ENCODE peak calls at places on chromosomes 1 and 21, in eight cellular contexts. One of them, this sample, is unnamed.

GRCh38 chr1:21574464-21575151 is 65.4 kb downstream of the ALPL start:
- DNase-seq in GM06990: no peak
- DNase-seq in cardiac fibroblast: peak; percentile 87
- DNase-seq in SK-N-SH: no peak
- DNase-seq in ascending aorta: no peak
- DNase-seq in CD8-positive, alpha-beta T cell: no peak
- DNase-seq in CD8-positive, alpha-beta memory T cell: no peak
- DNase-seq in astrocyte of the spinal cord: peak; percentile 85
- DNase-seq in this sample: no peak

GRCh38 chr1:170415734-170416372 is 116.1 kb upstream of the GORAB start:
- DNase-seq in GM06990: no peak
- DNase-seq in cardiac fibroblast: peak; percentile 54
- DNase-seq in SK-N-SH: no peak
- DNase-seq in ascending aorta: no peak
- DNase-seq in CD8-positive, alpha-beta T cell: no peak
- DNase-seq in CD8-positive, alpha-beta memory T cell: no peak
- DNase-seq in astrocyte of the spinal cord: no peak
- DNase-seq in this sample: no peak

GRCh38 chr1:231419147-231419546 is 2.9 kb downstream of the EGLN1 start:
- DNase-seq in GM06990: no peak
- DNase-seq in cardiac fibroblast: no peak
- DNase-seq in SK-N-SH: no peak
- DNase-seq in ascending aorta: no peak
- DNase-seq in CD8-positive, alpha-beta T cell: no peak
- DNase-seq in CD8-positive, alpha-beta memory T cell: no peak
- DNase-seq in astrocyte of the spinal cord: no peak
- DNase-seq in this sample: no peak

GRCh38 chr1:96509944-96510343 is 211.6 kb upstream of the PTBP2 start:
- DNase-seq in GM06990: no peak
- DNase-seq in cardiac fibroblast: no peak
- DNase-seq in SK-N-SH: no peak
- DNase-seq in ascending aorta: no peak
- DNase-seq in CD8-positive, alpha-beta T cell: no peak
- DNase-seq in CD8-positive, alpha-beta memory T cell: no peak
- DNase-seq in astrocyte of the spinal cord: no peak
- DNase-seq in this sample: no peak

GRCh38 chr1:22447581-22448215 is 4.0 kb upstream of the ZBTB40 start:
- DNase-seq in GM06990: no peak
- DNase-seq in cardiac fibroblast: peak; percentile 74
- DNase-seq in SK-N-SH: peak; percentile 50
- DNase-seq in ascending aorta: no peak
- DNase-seq in CD8-positive, alpha-beta T cell: no peak
- DNase-seq in CD8-positive, alpha-beta memory T cell: no peak
- DNase-seq in astrocyte of the spinal cord: peak; percentile 56
- DNase-seq in this sample: no peak

GRCh38 chr1:47729685-47730084 is 267.5 kb downstream of the TRABD2B start:
- DNase-seq in GM06990: no peak
- DNase-seq in cardiac fibroblast: no peak
- DNase-seq in SK-N-SH: no peak
- DNase-seq in ascending aorta: no peak
- DNase-seq in CD8-positive, alpha-beta T cell: no peak
- DNase-seq in CD8-positive, alpha-beta memory T cell: no peak
- DNase-seq in astrocyte of the spinal cord: no peak
- DNase-seq in this sample: no peak

GRCh38 chr1:164707868-164708331 is 148.9 kb downstream of the PBX1 start:
- DNase-seq in GM06990: no peak
- DNase-seq in cardiac fibroblast: peak; percentile 85
- DNase-seq in SK-N-SH: no peak
- DNase-seq in ascending aorta: peak; percentile 39
- DNase-seq in CD8-positive, alpha-beta T cell: no peak
- DNase-seq in CD8-positive, alpha-beta memory T cell: no peak
- DNase-seq in astrocyte of the spinal cord: peak; percentile 62
- DNase-seq in this sample: no peak

GRCh38 chr21:28675265-28676041 is 317.2 kb downstream of the LTN1 start:
- DNase-seq in GM06990: no peak
- DNase-seq in cardiac fibroblast: peak; percentile 64
- DNase-seq in SK-N-SH: no peak
- DNase-seq in ascending aorta: no peak
- DNase-seq in CD8-positive, alpha-beta T cell: no peak
- DNase-seq in CD8-positive, alpha-beta memory T cell: no peak
- DNase-seq in astrocyte of the spinal cord: no peak
- DNase-seq in this sample: no peak

GRCh38 chr1:25017436-25018109 is 87.5 kb upstream of the RUNX3 start:
- DNase-seq in GM06990: no peak
- DNase-seq in cardiac fibroblast: no peak
- DNase-seq in SK-N-SH: no peak
- DNase-seq in ascending aorta: no peak
- DNase-seq in CD8-positive, alpha-beta T cell: no peak
- DNase-seq in CD8-positive, alpha-beta memory T cell: peak; percentile 26
- DNase-seq in astrocyte of the spinal cord: peak; percentile 62
- DNase-seq in this sample: no peak

GRCh38 chr1:67053535-67053784 is 488 bp downstream of the SLC35D1 start:
- DNase-seq in GM06990: no peak
- DNase-seq in cardiac fibroblast: no peak
- DNase-seq in SK-N-SH: peak; percentile 79
- DNase-seq in ascending aorta: no peak
- DNase-seq in CD8-positive, alpha-beta T cell: peak; percentile 41
- DNase-seq in CD8-positive, alpha-beta memory T cell: peak; percentile 26
- DNase-seq in astrocyte of the spinal cord: no peak
- DNase-seq in this sample: no peak

GRCh38 chr1:244067893-244068292 is 16.8 kb downstream of the ZBTB18 start:
- DNase-seq in GM06990: no peak
- DNase-seq in cardiac fibroblast: peak; percentile 6
- DNase-seq in SK-N-SH: no peak
- DNase-seq in ascending aorta: no peak
- DNase-seq in CD8-positive, alpha-beta T cell: no peak
- DNase-seq in CD8-positive, alpha-beta memory T cell: no peak
- DNase-seq in astrocyte of the spinal cord: no peak
- DNase-seq in this sample: no peak

GRCh38 chr1:90411155-90411554 is 305.9 kb downstream of the BARHL2 start:
- DNase-seq in GM06990: no peak
- DNase-seq in cardiac fibroblast: no peak
- DNase-seq in SK-N-SH: no peak
- DNase-seq in ascending aorta: no peak
- DNase-seq in CD8-positive, alpha-beta T cell: no peak
- DNase-seq in CD8-positive, alpha-beta memory T cell: no peak
- DNase-seq in astrocyte of the spinal cord: no peak
- DNase-seq in this sample: no peak

GRCh38 chr1:228154685-228155571 is 5.2 kb downstream of the GJC2 start:
- DNase-seq in GM06990: no peak
- DNase-seq in cardiac fibroblast: no peak
- DNase-seq in SK-N-SH: no peak
- DNase-seq in ascending aorta: no peak
- DNase-seq in CD8-positive, alpha-beta T cell: no peak
- DNase-seq in CD8-positive, alpha-beta memory T cell: no peak
- DNase-seq in astrocyte of the spinal cord: no peak
- DNase-seq in this sample: no peak

GRCh38 chr1:40823345-40823744 is 38.8 kb downstream of the CITED4 start:
- DNase-seq in GM06990: no peak
- DNase-seq in cardiac fibroblast: no peak
- DNase-seq in SK-N-SH: no peak
- DNase-seq in ascending aorta: no peak
- DNase-seq in CD8-positive, alpha-beta T cell: no peak
- DNase-seq in CD8-positive, alpha-beta memory T cell: no peak
- DNase-seq in astrocyte of the spinal cord: no peak
- DNase-seq in this sample: no peak

GRCh38 chr1:29121951-29122661 is 1.6 kb downstream of the TMEM200B start:
- DNase-seq in GM06990: no peak
- DNase-seq in cardiac fibroblast: no peak
- DNase-seq in SK-N-SH: peak; percentile 79
- DNase-seq in ascending aorta: no peak
- DNase-seq in CD8-positive, alpha-beta T cell: no peak
- DNase-seq in CD8-positive, alpha-beta memory T cell: no peak
- DNase-seq in astrocyte of the spinal cord: peak; percentile 64
- DNase-seq in this sample: no peak

GRCh38 chr1:197526736-197527371 is 248.4 kb downstream of the DENND1B start:
- DNase-seq in GM06990: no peak
- DNase-seq in cardiac fibroblast: peak; percentile 60
- DNase-seq in SK-N-SH: peak; percentile 4
- DNase-seq in ascending aorta: no peak
- DNase-seq in CD8-positive, alpha-beta T cell: no peak
- DNase-seq in CD8-positive, alpha-beta memory T cell: no peak
- DNase-seq in astrocyte of the spinal cord: peak; percentile 39
- DNase-seq in this sample: no peak

GRCh38 chr1:54398963-54399528 is 7.1 kb downstream of the SSBP3 start:
- DNase-seq in GM06990: no peak
- DNase-seq in cardiac fibroblast: no peak
- DNase-seq in SK-N-SH: no peak
- DNase-seq in ascending aorta: no peak
- DNase-seq in CD8-positive, alpha-beta T cell: no peak
- DNase-seq in CD8-positive, alpha-beta memory T cell: no peak
- DNase-seq in astrocyte of the spinal cord: no peak
- DNase-seq in this sample: no peak

DNA sequence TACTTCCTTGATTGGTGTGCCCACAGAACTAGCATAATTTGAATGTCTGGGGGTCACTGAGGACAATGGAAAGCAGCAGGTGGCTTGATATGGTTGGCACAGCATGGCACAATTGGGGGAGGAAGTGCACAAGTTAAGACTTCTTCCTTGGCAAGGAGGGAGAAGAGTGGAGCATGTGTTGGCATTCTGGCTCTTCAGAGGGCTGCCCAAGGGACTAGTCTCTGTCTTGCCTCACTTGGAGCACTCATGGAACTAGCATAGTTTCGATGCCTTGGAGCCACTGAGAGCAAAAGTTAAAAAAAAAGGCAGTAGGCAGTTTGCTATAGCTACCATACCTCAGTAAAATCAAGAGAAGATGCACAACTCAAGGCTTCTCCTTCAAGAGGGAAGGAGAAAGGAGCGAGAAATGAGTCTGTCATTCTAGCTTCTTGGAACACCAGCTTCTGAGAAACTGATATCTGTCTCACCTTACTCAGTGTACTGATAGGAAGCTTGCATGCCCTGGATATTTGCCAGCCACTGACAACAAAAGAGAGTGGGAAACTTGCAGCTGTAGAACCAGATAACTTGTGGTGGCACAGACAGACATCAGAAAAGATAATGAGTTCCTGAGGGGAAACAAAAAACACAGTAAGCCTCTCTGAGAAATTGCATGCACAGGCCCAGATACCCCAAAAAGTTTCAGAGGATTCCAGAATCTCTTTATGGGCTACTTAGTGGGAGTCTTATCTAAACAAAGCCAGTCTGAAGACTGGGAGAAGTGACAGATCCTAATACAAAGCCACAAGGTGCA is 207.5 kb upstream of the SAMSN1 start:
- DNase-seq in GM06990: no peak
- DNase-seq in cardiac fibroblast: no peak
- DNase-seq in SK-N-SH: no peak
- DNase-seq in ascending aorta: no peak
- DNase-seq in CD8-positive, alpha-beta T cell: no peak
- DNase-seq in CD8-positive, alpha-beta memory T cell: no peak
- DNase-seq in astrocyte of the spinal cord: no peak
- DNase-seq in this sample: no peak
- H3K4me3 ChIP-seq in GM06990: no peak overlapping the region
- H3K4me3 ChIP-seq in cardiac fibroblast: no peak overlapping the region
- H3K4me3 ChIP-seq in SK-N-SH: no peak overlapping the region
- H3K4me3 ChIP-seq in ascending aorta: no peak overlapping the region
- H3K4me3 ChIP-seq in CD8-positive, alpha-beta T cell: no peak overlapping the region
- H3K4me3 ChIP-seq in CD8-positive, alpha-beta memory T cell: no peak overlapping the region
- H3K4me3 ChIP-seq in astrocyte of the spinal cord: no peak overlapping the region
- H3K4me3 ChIP-seq in this sample: no peak overlapping the region

DNA sequence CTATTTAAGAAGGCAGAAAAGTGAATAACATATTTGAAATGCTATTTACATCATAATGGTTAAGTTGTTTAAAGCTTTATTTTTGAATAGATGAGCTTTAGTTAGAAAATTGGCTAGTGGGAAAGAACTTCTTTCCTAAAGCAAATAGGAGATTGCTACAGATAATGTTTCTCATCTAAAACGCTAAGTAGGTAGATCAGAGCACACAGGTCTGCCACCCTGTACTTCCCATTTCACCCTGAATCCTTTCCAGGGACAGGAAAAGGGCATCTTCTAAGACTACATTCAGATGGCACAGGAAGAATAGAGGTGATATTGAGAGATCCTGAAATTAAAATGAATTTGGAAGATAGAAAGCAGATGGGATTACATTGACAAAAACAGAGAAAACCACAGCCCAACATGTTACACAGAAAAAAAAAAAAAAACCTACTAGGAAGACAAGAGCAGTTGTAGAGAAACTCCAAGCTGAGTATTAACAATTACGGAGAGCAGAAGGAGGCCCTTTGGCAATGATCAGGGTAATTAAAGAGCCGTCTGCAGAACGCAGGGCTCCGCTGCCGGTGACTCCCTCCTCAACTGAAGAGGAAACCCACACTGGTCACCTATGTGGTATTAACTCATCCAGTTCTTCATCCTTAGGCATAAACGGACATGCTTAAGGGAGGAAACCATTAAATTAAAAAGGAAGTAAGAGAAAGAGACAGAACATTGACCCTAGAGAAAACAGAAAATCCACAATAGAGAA is 53.6 kb upstream of the MAP10 start:
- DNase-seq in GM06990: no peak
- DNase-seq in cardiac fibroblast: no peak
- DNase-seq in SK-N-SH: no peak
- DNase-seq in ascending aorta: no peak
- DNase-seq in CD8-positive, alpha-beta T cell: no peak
- DNase-seq in CD8-positive, alpha-beta memory T cell: no peak
- DNase-seq in astrocyte of the spinal cord: no peak
- DNase-seq in this sample: no peak
- H3K4me3 ChIP-seq in GM06990: no peak overlapping the region
- H3K4me3 ChIP-seq in cardiac fibroblast: no peak overlapping the region
- H3K4me3 ChIP-seq in SK-N-SH: no peak overlapping the region
- H3K4me3 ChIP-seq in ascending aorta: no peak overlapping the region
- H3K4me3 ChIP-seq in CD8-positive, alpha-beta T cell: no peak overlapping the region
- H3K4me3 ChIP-seq in CD8-positive, alpha-beta memory T cell: no peak overlapping the region
- H3K4me3 ChIP-seq in astrocyte of the spinal cord: no peak overlapping the region
- H3K4me3 ChIP-seq in this sample: no peak overlapping the region

DNA sequence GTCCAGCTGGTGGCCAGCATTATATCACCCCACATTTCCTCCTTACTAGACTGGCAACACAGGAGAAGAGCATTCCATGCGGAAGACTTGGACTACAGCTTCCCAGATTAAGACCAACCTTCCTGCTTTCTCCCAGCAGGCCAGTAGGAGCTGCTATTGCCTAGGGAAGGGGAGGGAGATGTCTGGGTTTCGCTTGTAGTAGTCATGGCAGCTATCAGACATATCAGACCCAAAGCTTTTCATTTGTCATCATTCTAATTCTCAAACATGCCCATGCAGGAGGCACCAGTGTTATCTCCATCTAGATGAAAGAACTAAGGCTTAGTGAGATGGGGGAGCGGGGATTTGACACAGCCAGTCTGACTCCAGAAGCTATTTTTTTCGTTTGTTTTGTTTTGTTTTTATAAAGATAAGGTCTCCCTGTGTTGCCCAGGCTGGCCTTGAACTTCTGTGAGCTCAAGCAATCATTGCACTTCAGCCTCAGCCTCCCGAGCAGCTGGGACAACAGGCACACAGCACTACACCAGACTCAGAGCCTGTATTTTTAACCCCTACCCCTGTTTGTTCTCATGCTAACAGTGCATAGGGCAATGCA is 4.5 kb downstream of the PLA2G2A start:
- DNase-seq in GM06990: no peak
- DNase-seq in cardiac fibroblast: peak; percentile 80
- DNase-seq in SK-N-SH: peak; percentile 86
- DNase-seq in ascending aorta: no peak
- DNase-seq in CD8-positive, alpha-beta T cell: no peak
- DNase-seq in CD8-positive, alpha-beta memory T cell: peak; percentile 6
- DNase-seq in astrocyte of the spinal cord: peak; percentile 62
- DNase-seq in this sample: no peak
- H3K4me3 ChIP-seq in GM06990: no peak overlapping the region
- H3K4me3 ChIP-seq in cardiac fibroblast: no peak overlapping the region
- H3K4me3 ChIP-seq in SK-N-SH: no peak overlapping the region
- H3K4me3 ChIP-seq in ascending aorta: no peak overlapping the region
- H3K4me3 ChIP-seq in CD8-positive, alpha-beta T cell: no peak overlapping the region
- H3K4me3 ChIP-seq in CD8-positive, alpha-beta memory T cell: no peak overlapping the region
- H3K4me3 ChIP-seq in astrocyte of the spinal cord: no peak overlapping the region
- H3K4me3 ChIP-seq in this sample: no peak overlapping the region

GRCh38 chr21:17900990-17901385 is 81.8 kb upstream of the C21orf91 start:
- DNase-seq in GM06990: no peak
- DNase-seq in cardiac fibroblast: no peak
- DNase-seq in SK-N-SH: no peak
- DNase-seq in ascending aorta: no peak
- DNase-seq in CD8-positive, alpha-beta T cell: no peak
- DNase-seq in CD8-positive, alpha-beta memory T cell: no peak
- DNase-seq in astrocyte of the spinal cord: no peak
- DNase-seq in this sample: no peak
- H3K4me3 ChIP-seq in GM06990: no peak overlapping the region
- H3K4me3 ChIP-seq in cardiac fibroblast: no peak overlapping the region
- H3K4me3 ChIP-seq in SK-N-SH: no peak overlapping the region
- H3K4me3 ChIP-seq in ascending aorta: no peak overlapping the region
- H3K4me3 ChIP-seq in CD8-positive, alpha-beta T cell: no peak overlapping the region
- H3K4me3 ChIP-seq in CD8-positive, alpha-beta memory T cell: no peak overlapping the region
- H3K4me3 ChIP-seq in astrocyte of the spinal cord: no peak overlapping the region
- H3K4me3 ChIP-seq in this sample: no peak overlapping the region

This sample was measured in HL-60.